ENCODE peak calls at places on chromosomes 1 and 21, in seven cellular contexts. N is CD8-positive, alpha-beta memory T cell; Z is NCI-H187; D is endothelial cell; W is activated naive CD4-positive, alpha-beta T cell; H is upper lobe of right lung; E is HL-60. L is an unnamed sample.

GRCh38 chr1:6157132-6157527 is 23.0 kb downstream of the CHD5 start:
- DNase-seq in D (no peak), W (no peak), N (no peak), H (no peak), E (no peak), Z (no peak), L (no peak)

GRCh38 chr1:204255225-204255624 is 41.4 kb upstream of the GOLT1A start:
- DNase-seq in E (no peak), W (no peak), D (no peak), N (no peak), Z (peak), H (no peak), L (no peak)

GRCh38 chr1:110337704-110338199 is 1.4 kb upstream of the RBM15 start:
- DNase-seq in H (peak), D (peak), E (peak), W (no peak), N (peak), Z (no peak), L (peak)

GRCh38 chr1:233613252-233614172 is at the start of gene KCNK1:
- DNase-seq in W (no peak), D (peak), H (peak), E (no peak), N (no peak), Z (no peak), L (no peak)

GRCh38 chr1:157137051-157137772 is 983 bp downstream of the ETV3 start:
- DNase-seq in N (no peak), H (no peak), Z (no peak), D (peak), E (peak), W (no peak), L (no peak)

GRCh38 chr21:25776440-25776839 is 41.7 kb downstream of the GABPA start:
- DNase-seq in N (no peak), H (no peak), D (no peak), Z (no peak), W (no peak), E (no peak), L (no peak)

GRCh38 chr1:91569411-91570104 is 68.9 kb downstream of the CDC7 start:
- DNase-seq in W (no peak), N (no peak), D (no peak), H (peak), E (no peak), Z (no peak), L (no peak)

GRCh38 chr1:17935230-17935629 is 172.4 kb upstream of the IGSF21 start:
- DNase-seq in E (no peak), N (no peak), H (no peak), W (no peak), D (no peak), Z (no peak), L (no peak)

GRCh38 chr1:30775433-30775975 is 17.9 kb upstream of the LAPTM5 start:
- DNase-seq in W (no peak), D (no peak), N (no peak), H (no peak), E (no peak), Z (no peak), L (no peak)

GRCh38 chr1:202858789-202859414 is 30.0 kb downstream of the RABIF start:
- DNase-seq in N (no peak), D (no peak), H (no peak), W (no peak), Z (no peak), E (no peak), L (no peak)

GRCh38 chr1:213244664-213245091 is 193.6 kb downstream of the RPS6KC1 start:
- DNase-seq in H (no peak), N (no peak), E (peak), Z (no peak), W (no peak), D (peak), L (no peak)

GRCh38 chr1:234968470-234968869 is 160.2 kb downstream of the TOMM20 start:
- DNase-seq in E (peak), N (no peak), H (no peak), Z (no peak), D (no peak), W (no peak), L (no peak)

GRCh38 chr1:107195476-107195875 is 54.6 kb downstream of the NTNG1 start:
- DNase-seq in Z (no peak), W (no peak), N (no peak), H (no peak), E (no peak), D (no peak), L (no peak)

GRCh38 chr1:184300446-184300845 is 86.4 kb upstream of the C1orf21 start:
- DNase-seq in D (no peak), Z (no peak), N (no peak), E (no peak), W (no peak), H (no peak), L (no peak)

GRCh38 chr1:206506803-206507394 is 432 bp upstream of the RASSF5 start:
- DNase-seq in E (no peak), D (peak), W (no peak), H (peak), N (no peak), Z (no peak), L (peak)

GRCh38 chr1:77143529-77144121 is 75.6 kb downstream of the PIGK start:
- DNase-seq in D (no peak), N (no peak), H (no peak), Z (no peak), E (no peak), W (no peak), L (no peak)

GRCh38 chr1:10975567-10976326 is 36.7 kb upstream of the TARDBP start:
- DNase-seq in H (no peak), E (no peak), N (no peak), Z (no peak), D (no peak), W (no peak), L (no peak)

GRCh38 chr1:10278880-10279279 is 68.5 kb downstream of the KIF1B start:
- DNase-seq in N (no peak), Z (no peak), H (no peak), W (no peak), E (no peak), D (no peak), L (no peak)

GRCh38 chr1:181485276-181486097 is 2.2 kb downstream of the CACNA1E start:
- DNase-seq in Z (peak), W (no peak), E (peak), N (no peak), D (peak), H (peak), L (no peak)

GRCh38 chr1:15295676-15296075 is 48.7 kb downstream of the FHAD1 start:
- DNase-seq in H (no peak), E (no peak), D (no peak), N (no peak), Z (no peak), W (no peak), L (no peak)

GRCh38 chr1:27672750-27673112 is 739 bp upstream of the IFI6 start:
- DNase-seq in D (no peak), W (no peak), N (no peak), H (no peak), E (no peak), Z (no peak), L (no peak)

GRCh38 chr1:42956739-42957138 is 1.9 kb downstream of the SLC2A1 start:
- DNase-seq in D (no peak), N (no peak), W (no peak), Z (no peak), H (no peak), E (no peak), L (no peak)

GRCh38 chr1:169348356-169349036 is 19.1 kb downstream of the NME7 start:
- DNase-seq in Z (peak), H (no peak), W (no peak), N (peak), E (peak), D (peak), L (no peak)

GRCh38 chr1:169521226-169521625 is 35.5 kb upstream of the SLC19A2 start:
- DNase-seq in D (no peak), H (no peak), N (no peak), Z (no peak), W (no peak), E (no peak), L (no peak)

GRCh38 chr1:53606197-53607095 is 132.5 kb downstream of the GLIS1 start:
- DNase-seq in E (no peak), Z (no peak), N (no peak), D (no peak), W (no peak), H (peak), L (no peak)

GRCh38 chr21:33587792-33588484 is 546 bp downstream of the DONSON start:
- DNase-seq in N (no peak), Z (no peak), H (peak), E (peak), W (no peak), D (peak), L (no peak)

GRCh38 chr1:184629261-184629660 is 125.4 kb downstream of the EDEM3 start:
- DNase-seq in H (no peak), D (no peak), E (no peak), N (no peak), W (no peak), Z (no peak), L (no peak)

L was measured in activated effector memory CD4-positive, alpha-beta T cell treated with Interleukin-2 at 50 U/mL for 16 hours.